ENCODE peak calls at places on chromosomes 12 and 14, in eight cellular contexts. One of them, this sample, is unnamed.

GRCh38 chr12:89700191-89700810 is 8.3 kb downstream of the ATP2B1 start:
- DNase-seq in HS-5: no peak
- DNase-seq in AG09309: no peak
- DNase-seq in frontal cortex: no peak
- DNase-seq in IMR-90: peak
- DNase-seq in CD8-positive, alpha-beta memory T cell: no peak
- DNase-seq in NCI-H1417: no peak
- DNase-seq in gastrocnemius medialis: no peak
- DNase-seq in this sample: no peak

GRCh38 chr12:57543666-57544065 is 3.3 kb downstream of the DCTN2 start:
- DNase-seq in HS-5: no peak
- DNase-seq in AG09309: no peak
- DNase-seq in frontal cortex: no peak
- DNase-seq in IMR-90: peak
- DNase-seq in CD8-positive, alpha-beta memory T cell: no peak
- DNase-seq in NCI-H1417: no peak
- DNase-seq in gastrocnemius medialis: no peak
- DNase-seq in this sample: no peak

GRCh38 chr12:53998900-53999236 is 1.1 kb upstream of the HOXC9 start:
- DNase-seq in HS-5: no peak
- DNase-seq in AG09309: no peak
- DNase-seq in frontal cortex: no peak
- DNase-seq in IMR-90: no peak
- DNase-seq in CD8-positive, alpha-beta memory T cell: no peak
- DNase-seq in NCI-H1417: no peak
- DNase-seq in gastrocnemius medialis: no peak
- DNase-seq in this sample: no peak

GRCh38 chr12:79367016-79367575 is 323.7 kb downstream of the PAWR start:
- DNase-seq in HS-5: no peak
- DNase-seq in AG09309: no peak
- DNase-seq in frontal cortex: no peak
- DNase-seq in IMR-90: no peak
- DNase-seq in CD8-positive, alpha-beta memory T cell: no peak
- DNase-seq in NCI-H1417: no peak
- DNase-seq in gastrocnemius medialis: no peak
- DNase-seq in this sample: no peak

GRCh38 chr14:64074961-64075619 is 219.1 kb downstream of the ESR2 start:
- DNase-seq in HS-5: peak
- DNase-seq in AG09309: no peak
- DNase-seq in frontal cortex: no peak
- DNase-seq in IMR-90: peak
- DNase-seq in CD8-positive, alpha-beta memory T cell: no peak
- DNase-seq in NCI-H1417: no peak
- DNase-seq in gastrocnemius medialis: no peak
- DNase-seq in this sample: no peak

GRCh38 chr14:76761849-76762616 is 765 bp downstream of the VASH1 start:
- DNase-seq in HS-5: no peak
- DNase-seq in AG09309: no peak
- DNase-seq in frontal cortex: no peak
- DNase-seq in IMR-90: no peak
- DNase-seq in CD8-positive, alpha-beta memory T cell: no peak
- DNase-seq in NCI-H1417: peak
- DNase-seq in gastrocnemius medialis: no peak
- DNase-seq in this sample: no peak

GRCh38 chr12:30700216-30700900 is 4.7 kb upstream of the IPO8 start:
- DNase-seq in HS-5: no peak
- DNase-seq in AG09309: no peak
- DNase-seq in frontal cortex: no peak
- DNase-seq in IMR-90: peak
- DNase-seq in CD8-positive, alpha-beta memory T cell: no peak
- DNase-seq in NCI-H1417: no peak
- DNase-seq in gastrocnemius medialis: no peak
- DNase-seq in this sample: no peak

GRCh38 chr12:56998981-56999380 is 7.4 kb downstream of the ZBTB39 start:
- DNase-seq in HS-5: no peak
- DNase-seq in AG09309: no peak
- DNase-seq in frontal cortex: no peak
- DNase-seq in IMR-90: no peak
- DNase-seq in CD8-positive, alpha-beta memory T cell: no peak
- DNase-seq in NCI-H1417: no peak
- DNase-seq in gastrocnemius medialis: no peak
- DNase-seq in this sample: no peak

GRCh38 chr12:25423355-25423754 is 129.7 kb downstream of the LMNTD1 start:
- DNase-seq in HS-5: no peak
- DNase-seq in AG09309: no peak
- DNase-seq in frontal cortex: no peak
- DNase-seq in IMR-90: no peak
- DNase-seq in CD8-positive, alpha-beta memory T cell: no peak
- DNase-seq in NCI-H1417: no peak
- DNase-seq in gastrocnemius medialis: no peak
- DNase-seq in this sample: no peak